ENCODE peak calls at places on chromosomes 12 and 14, in eight cellular contexts. One of them, this sample, is unnamed.

GRCh38 chr12:123808167-123808566 is 46.1 kb downstream of the DNAH10 start:
- DNase-seq in T-helper 22 cell: no peak
- DNase-seq in AG09319: no peak
- DNase-seq in islet precursor cell: peak; percentile 76
- DNase-seq in left ventricle myocardium superior: no peak
- DNase-seq in prostate gland: no peak
- DNase-seq in naive thymus-derived CD8-positive, alpha-beta T cell: no peak
- DNase-seq in hypothalamus: peak; percentile 3
- DNase-seq in this sample: no peak

GRCh38 chr12:109735051-109735521 is 21.5 kb downstream of the FAM222A start:
- DNase-seq in T-helper 22 cell: no peak
- DNase-seq in naive thymus-derived CD8-positive, alpha-beta T cell: no peak
- DNase-seq in AG09319: no peak
- DNase-seq in islet precursor cell: peak; percentile 58
- DNase-seq in left ventricle myocardium superior: peak; percentile 10
- DNase-seq in prostate gland: no peak
- DNase-seq in hypothalamus: no peak
- DNase-seq in this sample: no peak

GRCh38 chr14:58746261-58746660 is 108.5 kb downstream of the DACT1 start:
- DNase-seq in prostate gland: peak; percentile 56
- DNase-seq in AG09319: no peak
- DNase-seq in T-helper 22 cell: no peak
- DNase-seq in naive thymus-derived CD8-positive, alpha-beta T cell: no peak
- DNase-seq in islet precursor cell: no peak
- DNase-seq in left ventricle myocardium superior: no peak
- DNase-seq in hypothalamus: no peak
- DNase-seq in this sample: no peak

GRCh38 chr12:89227774-89228173 is 124.5 kb downstream of the DUSP6 start:
- DNase-seq in AG09319: no peak
- DNase-seq in prostate gland: no peak
- DNase-seq in left ventricle myocardium superior: no peak
- DNase-seq in naive thymus-derived CD8-positive, alpha-beta T cell: no peak
- DNase-seq in islet precursor cell: no peak
- DNase-seq in T-helper 22 cell: no peak
- DNase-seq in hypothalamus: no peak
- DNase-seq in this sample: no peak

GRCh38 chr14:101072945-101073597 is 169.5 kb upstream of the RTL1 start:
- DNase-seq in T-helper 22 cell: no peak
- DNase-seq in left ventricle myocardium superior: no peak
- DNase-seq in prostate gland: peak; percentile 84
- DNase-seq in hypothalamus: no peak
- DNase-seq in AG09319: peak; percentile 47
- DNase-seq in naive thymus-derived CD8-positive, alpha-beta T cell: no peak
- DNase-seq in islet precursor cell: peak; percentile 99
- DNase-seq in this sample: peak; percentile 96

GRCh38 chr14:106442857-106443256 is 916.5 kb downstream of the TMEM121 start:
- DNase-seq in hypothalamus: no peak
- DNase-seq in left ventricle myocardium superior: no peak
- DNase-seq in AG09319: no peak
- DNase-seq in islet precursor cell: no peak
- DNase-seq in naive thymus-derived CD8-positive, alpha-beta T cell: no peak
- DNase-seq in prostate gland: no peak
- DNase-seq in T-helper 22 cell: no peak
- DNase-seq in this sample: no peak

GRCh38 chr12:127558363-127558762 is 708.6 kb upstream of the TMEM132C start:
- DNase-seq in T-helper 22 cell: no peak
- DNase-seq in hypothalamus: no peak
- DNase-seq in AG09319: no peak
- DNase-seq in prostate gland: no peak
- DNase-seq in left ventricle myocardium superior: no peak
- DNase-seq in islet precursor cell: no peak
- DNase-seq in naive thymus-derived CD8-positive, alpha-beta T cell: no peak
- DNase-seq in this sample: no peak

GRCh38 chr12:75766263-75767160 is 255.1 kb upstream of the KRR1 start:
- DNase-seq in left ventricle myocardium superior: no peak
- DNase-seq in naive thymus-derived CD8-positive, alpha-beta T cell: no peak
- DNase-seq in islet precursor cell: peak; percentile 63
- DNase-seq in prostate gland: no peak
- DNase-seq in AG09319: no peak
- DNase-seq in hypothalamus: no peak
- DNase-seq in T-helper 22 cell: no peak
- DNase-seq in this sample: no peak

GRCh38 chr12:116474331-116474730 is 84.8 kb upstream of the MAP1LC3B2 start:
- DNase-seq in AG09319: no peak
- DNase-seq in left ventricle myocardium superior: no peak
- DNase-seq in T-helper 22 cell: no peak
- DNase-seq in naive thymus-derived CD8-positive, alpha-beta T cell: no peak
- DNase-seq in islet precursor cell: no peak
- DNase-seq in hypothalamus: no peak
- DNase-seq in prostate gland: no peak
- DNase-seq in this sample: no peak

GRCh38 chr14:91142214-91142668 is 28.4 kb downstream of the DGLUCY start:
- DNase-seq in AG09319: no peak
- DNase-seq in naive thymus-derived CD8-positive, alpha-beta T cell: peak; percentile 19
- DNase-seq in hypothalamus: no peak
- DNase-seq in prostate gland: no peak
- DNase-seq in islet precursor cell: no peak
- DNase-seq in left ventricle myocardium superior: no peak
- DNase-seq in T-helper 22 cell: peak; percentile 2
- DNase-seq in this sample: no peak

GRCh38 chr12:92144631-92145480 is 790 bp downstream of the BTG1 start:
- DNase-seq in left ventricle myocardium superior: peak; percentile 61
- DNase-seq in prostate gland: peak; percentile 78
- DNase-seq in AG09319: no peak
- DNase-seq in T-helper 22 cell: no peak
- DNase-seq in islet precursor cell: peak; percentile 82
- DNase-seq in hypothalamus: peak; percentile 52
- DNase-seq in naive thymus-derived CD8-positive, alpha-beta T cell: peak; percentile 53
- DNase-seq in this sample: peak; percentile 85

GRCh38 chr12:105084251-105085250 is at the start of gene ALDH1L2:
- DNase-seq in hypothalamus: peak; percentile 75
- DNase-seq in left ventricle myocardium superior: peak; percentile 91
- DNase-seq in naive thymus-derived CD8-positive, alpha-beta T cell: no peak
- DNase-seq in islet precursor cell: peak; percentile 98
- DNase-seq in AG09319: peak; percentile 89
- DNase-seq in prostate gland: peak; percentile 54
- DNase-seq in T-helper 22 cell: peak; percentile 18
- DNase-seq in this sample: peak; percentile 96

GRCh38 chr12:18431776-18432175 is 170.5 kb downstream of the PIK3C2G start:
- DNase-seq in islet precursor cell: no peak
- DNase-seq in AG09319: no peak
- DNase-seq in left ventricle myocardium superior: no peak
- DNase-seq in prostate gland: no peak
- DNase-seq in naive thymus-derived CD8-positive, alpha-beta T cell: no peak
- DNase-seq in hypothalamus: no peak
- DNase-seq in T-helper 22 cell: no peak
- DNase-seq in this sample: no peak

GRCh38 chr12:124379938-124380754 is 85.3 kb downstream of the RFLNA start:
- DNase-seq in hypothalamus: peak; percentile 46
- DNase-seq in islet precursor cell: peak; percentile 94
- DNase-seq in AG09319: peak; percentile 57
- DNase-seq in naive thymus-derived CD8-positive, alpha-beta T cell: no peak
- DNase-seq in left ventricle myocardium superior: peak; percentile 79
- DNase-seq in T-helper 22 cell: no peak
- DNase-seq in prostate gland: peak; percentile 55
- DNase-seq in this sample: peak; percentile 89

GRCh38 chr14:92654206-92654901 is 94.1 kb downstream of the LGMN start:
- DNase-seq in left ventricle myocardium superior: no peak
- DNase-seq in AG09319: no peak
- DNase-seq in hypothalamus: no peak
- DNase-seq in T-helper 22 cell: no peak
- DNase-seq in naive thymus-derived CD8-positive, alpha-beta T cell: peak; percentile 44
- DNase-seq in prostate gland: no peak
- DNase-seq in islet precursor cell: no peak
- DNase-seq in this sample: no peak

GRCh38 chr14:99664636-99665273 is 19.3 kb upstream of the CYP46A1 start:
- DNase-seq in T-helper 22 cell: no peak
- DNase-seq in left ventricle myocardium superior: no peak
- DNase-seq in AG09319: no peak
- DNase-seq in hypothalamus: no peak
- DNase-seq in naive thymus-derived CD8-positive, alpha-beta T cell: no peak
- DNase-seq in prostate gland: no peak
- DNase-seq in islet precursor cell: no peak
- DNase-seq in this sample: no peak

GRCh38 chr14:65164068-65164824 is 61.9 kb upstream of the MAX start:
- DNase-seq in left ventricle myocardium superior: no peak
- DNase-seq in hypothalamus: no peak
- DNase-seq in islet precursor cell: no peak
- DNase-seq in naive thymus-derived CD8-positive, alpha-beta T cell: peak; percentile 28
- DNase-seq in AG09319: peak; percentile 14
- DNase-seq in prostate gland: peak; percentile 32
- DNase-seq in T-helper 22 cell: no peak
- DNase-seq in this sample: no peak

GRCh38 chr12:24902521-24903304 is 46.2 kb downstream of the BCAT1 start:
- DNase-seq in T-helper 22 cell: no peak
- DNase-seq in naive thymus-derived CD8-positive, alpha-beta T cell: no peak
- DNase-seq in hypothalamus: peak; percentile 31
- DNase-seq in left ventricle myocardium superior: peak; percentile 57
- DNase-seq in islet precursor cell: peak; percentile 75
- DNase-seq in prostate gland: no peak
- DNase-seq in AG09319: no peak
- DNase-seq in this sample: peak; percentile 84

GRCh38 chr12:120649442-120650248 is 9.2 kb downstream of the CABP1 start:
- DNase-seq in prostate gland: no peak
- DNase-seq in left ventricle myocardium superior: peak; percentile 57
- DNase-seq in islet precursor cell: no peak
- DNase-seq in T-helper 22 cell: no peak
- DNase-seq in hypothalamus: peak; percentile 16
- DNase-seq in naive thymus-derived CD8-positive, alpha-beta T cell: no peak
- DNase-seq in AG09319: no peak
- DNase-seq in this sample: no peak

GRCh38 chr12:31234955-31235867 is 90.7 kb downstream of the SINHCAF start:
- DNase-seq in T-helper 22 cell: no peak
- DNase-seq in AG09319: no peak
- DNase-seq in prostate gland: no peak
- DNase-seq in hypothalamus: peak; percentile 35
- DNase-seq in islet precursor cell: peak; percentile 94
- DNase-seq in left ventricle myocardium superior: peak; percentile 59
- DNase-seq in naive thymus-derived CD8-positive, alpha-beta T cell: no peak
- DNase-seq in this sample: no peak

GRCh38 chr12:2052861-2053674 is at the start of gene CACNA1C:
- DNase-seq in T-helper 22 cell: no peak
- DNase-seq in islet precursor cell: peak; percentile 90
- DNase-seq in AG09319: peak; percentile 34
- DNase-seq in hypothalamus: peak; percentile 59
- DNase-seq in left ventricle myocardium superior: peak; percentile 87
- DNase-seq in naive thymus-derived CD8-positive, alpha-beta T cell: peak; percentile 39
- DNase-seq in prostate gland: peak; percentile 64
- DNase-seq in this sample: peak; percentile 91

GRCh38 chr12:95412826-95413311 is 61.1 kb upstream of the METAP2 start:
- DNase-seq in AG09319: peak; percentile 99
- DNase-seq in islet precursor cell: no peak
- DNase-seq in hypothalamus: no peak
- DNase-seq in T-helper 22 cell: no peak
- DNase-seq in prostate gland: no peak
- DNase-seq in left ventricle myocardium superior: no peak
- DNase-seq in naive thymus-derived CD8-positive, alpha-beta T cell: no peak
- DNase-seq in this sample: no peak

GRCh38 chr14:105891631-105892452 is 365.5 kb downstream of the TMEM121 start:
- DNase-seq in prostate gland: no peak
- DNase-seq in islet precursor cell: peak; percentile 37
- DNase-seq in T-helper 22 cell: no peak
- DNase-seq in AG09319: no peak
- DNase-seq in left ventricle myocardium superior: peak; percentile 14
- DNase-seq in hypothalamus: no peak
- DNase-seq in naive thymus-derived CD8-positive, alpha-beta T cell: peak; percentile 12
- DNase-seq in this sample: peak; percentile 48

GRCh38 chr12:109020136-109020535 is 732 bp downstream of the SVOP start:
- DNase-seq in naive thymus-derived CD8-positive, alpha-beta T cell: no peak
- DNase-seq in T-helper 22 cell: no peak
- DNase-seq in hypothalamus: no peak
- DNase-seq in left ventricle myocardium superior: no peak
- DNase-seq in AG09319: no peak
- DNase-seq in islet precursor cell: no peak
- DNase-seq in prostate gland: no peak
- DNase-seq in this sample: no peak

GRCh38 chr14:101075025-101075800 is 171.7 kb upstream of the RTL1 start:
- DNase-seq in prostate gland: no peak
- DNase-seq in naive thymus-derived CD8-positive, alpha-beta T cell: no peak
- DNase-seq in hypothalamus: no peak
- DNase-seq in T-helper 22 cell: no peak
- DNase-seq in AG09319: no peak
- DNase-seq in left ventricle myocardium superior: no peak
- DNase-seq in islet precursor cell: peak; percentile 45
- DNase-seq in this sample: peak; percentile 75

GRCh38 chr14:53842938-53843337 is 113.7 kb downstream of the BMP4 start:
- DNase-seq in T-helper 22 cell: no peak
- DNase-seq in AG09319: no peak
- DNase-seq in naive thymus-derived CD8-positive, alpha-beta T cell: no peak
- DNase-seq in left ventricle myocardium superior: no peak
- DNase-seq in hypothalamus: no peak
- DNase-seq in prostate gland: no peak
- DNase-seq in islet precursor cell: no peak
- DNase-seq in this sample: no peak

GRCh38 chr12:111488271-111488670 is 82.5 kb downstream of the SH2B3 start:
- DNase-seq in T-helper 22 cell: no peak
- DNase-seq in AG09319: no peak
- DNase-seq in naive thymus-derived CD8-positive, alpha-beta T cell: no peak
- DNase-seq in left ventricle myocardium superior: peak; percentile 48
- DNase-seq in hypothalamus: no peak
- DNase-seq in prostate gland: no peak
- DNase-seq in islet precursor cell: no peak
- DNase-seq in this sample: no peak

GRCh38 chr14:32513571-32514009 is 184.5 kb downstream of the AKAP6 start:
- DNase-seq in islet precursor cell: no peak
- DNase-seq in naive thymus-derived CD8-positive, alpha-beta T cell: no peak
- DNase-seq in T-helper 22 cell: no peak
- DNase-seq in left ventricle myocardium superior: no peak
- DNase-seq in hypothalamus: no peak
- DNase-seq in prostate gland: no peak
- DNase-seq in AG09319: no peak
- DNase-seq in this sample: no peak

GRCh38 chr12:32437095-32437515 is 37.7 kb downstream of the FGD4 start:
- DNase-seq in T-helper 22 cell: no peak
- DNase-seq in AG09319: peak; percentile 55
- DNase-seq in hypothalamus: no peak
- DNase-seq in left ventricle myocardium superior: no peak
- DNase-seq in naive thymus-derived CD8-positive, alpha-beta T cell: no peak
- DNase-seq in prostate gland: no peak
- DNase-seq in islet precursor cell: peak; percentile 91
- DNase-seq in this sample: no peak

GRCh38 chr12:120276734-120277133 is 11.2 kb upstream of the PXN start:
- DNase-seq in naive thymus-derived CD8-positive, alpha-beta T cell: no peak
- DNase-seq in T-helper 22 cell: no peak
- DNase-seq in islet precursor cell: no peak
- DNase-seq in left ventricle myocardium superior: no peak
- DNase-seq in AG09319: no peak
- DNase-seq in prostate gland: no peak
- DNase-seq in hypothalamus: no peak
- DNase-seq in this sample: no peak

GRCh38 chr14:101072531-101072930 is 169.0 kb upstream of the RTL1 start:
- DNase-seq in left ventricle myocardium superior: no peak
- DNase-seq in prostate gland: no peak
- DNase-seq in naive thymus-derived CD8-positive, alpha-beta T cell: no peak
- DNase-seq in T-helper 22 cell: no peak
- DNase-seq in hypothalamus: no peak
- DNase-seq in AG09319: no peak
- DNase-seq in islet precursor cell: peak; percentile 63
- DNase-seq in this sample: peak; percentile 83

GRCh38 chr12:130014485-130014807 is 110.6 kb upstream of the TMEM132D start:
- DNase-seq in T-helper 22 cell: no peak
- DNase-seq in AG09319: no peak
- DNase-seq in naive thymus-derived CD8-positive, alpha-beta T cell: no peak
- DNase-seq in prostate gland: no peak
- DNase-seq in hypothalamus: peak; percentile 29
- DNase-seq in islet precursor cell: peak; percentile 71
- DNase-seq in left ventricle myocardium superior: no peak
- DNase-seq in this sample: no peak

GRCh38 chr14:78469947-78470346 is 299.8 kb downstream of the NRXN3 start:
- DNase-seq in hypothalamus: no peak
- DNase-seq in left ventricle myocardium superior: no peak
- DNase-seq in islet precursor cell: no peak
- DNase-seq in AG09319: no peak
- DNase-seq in prostate gland: no peak
- DNase-seq in naive thymus-derived CD8-positive, alpha-beta T cell: no peak
- DNase-seq in T-helper 22 cell: no peak
- DNase-seq in this sample: no peak

GRCh38 chr14:81305743-81306142 is 85.0 kb upstream of the GTF2A1 start:
- DNase-seq in AG09319: no peak
- DNase-seq in hypothalamus: no peak
- DNase-seq in T-helper 22 cell: no peak
- DNase-seq in islet precursor cell: no peak
- DNase-seq in left ventricle myocardium superior: no peak
- DNase-seq in naive thymus-derived CD8-positive, alpha-beta T cell: no peak
- DNase-seq in prostate gland: no peak
- DNase-seq in this sample: no peak